ENCODE peak calls at places on chromosome 2, in seven cellular contexts. One of them, this sample, is unnamed.

GRCh38 chr2:43175187-43175490 is 51.3 kb downstream of the ZFP36L2 start:
- DNase-seq in activated CD4-positive, CD25-positive, alpha-beta regulatory T cell treated with anti-CD3 and anti-CD28 coated beads, Interleukin-2, amount 50 U/mL, for 72 hours: no peak
- DNase-seq in A549: no peak
- DNase-seq in DMS53: peak
- DNase-seq in MV-4-11: no peak
- DNase-seq in NCI-H1436 treated with DMSO at 0.1 percent for 48 hours: no peak
- DNase-seq in left ventricle myocardium inferior: no peak
- DNase-seq in this sample: no peak

GRCh38 chr2:79860233-79861058 is 347.6 kb downstream of the CTNNA2 start:
- DNase-seq in activated CD4-positive, CD25-positive, alpha-beta regulatory T cell treated with anti-CD3 and anti-CD28 coated beads, Interleukin-2, amount 50 U/mL, for 72 hours: no peak
- DNase-seq in NCI-H1436 treated with DMSO at 0.1 percent for 48 hours: no peak
- DNase-seq in A549: peak
- DNase-seq in MV-4-11: peak
- DNase-seq in left ventricle myocardium inferior: no peak
- DNase-seq in DMS53: peak
- DNase-seq in this sample: no peak

GRCh38 chr2:27809761-27810241 is 38.3 kb downstream of the MRPL33 start:
- DNase-seq in DMS53: no peak
- DNase-seq in left ventricle myocardium inferior: no peak
- DNase-seq in MV-4-11: peak
- DNase-seq in A549: peak
- DNase-seq in NCI-H1436 treated with DMSO at 0.1 percent for 48 hours: no peak
- DNase-seq in activated CD4-positive, CD25-positive, alpha-beta regulatory T cell treated with anti-CD3 and anti-CD28 coated beads, Interleukin-2, amount 50 U/mL, for 72 hours: no peak
- DNase-seq in this sample: no peak

GRCh38 chr2:231926761-231927565 is 767 bp upstream of the NPPC start:
- DNase-seq in left ventricle myocardium inferior: no peak
- DNase-seq in MV-4-11: peak
- DNase-seq in A549: no peak
- DNase-seq in activated CD4-positive, CD25-positive, alpha-beta regulatory T cell treated with anti-CD3 and anti-CD28 coated beads, Interleukin-2, amount 50 U/mL, for 72 hours: no peak
- DNase-seq in DMS53: peak
- DNase-seq in NCI-H1436 treated with DMSO at 0.1 percent for 48 hours: no peak
- DNase-seq in this sample: no peak

GRCh38 chr2:217142649-217143266 is 282.9 kb upstream of the TNP1 start:
- DNase-seq in left ventricle myocardium inferior: no peak
- DNase-seq in NCI-H1436 treated with DMSO at 0.1 percent for 48 hours: no peak
- DNase-seq in A549: peak
- DNase-seq in MV-4-11: peak
- DNase-seq in DMS53: peak
- DNase-seq in activated CD4-positive, CD25-positive, alpha-beta regulatory T cell treated with anti-CD3 and anti-CD28 coated beads, Interleukin-2, amount 50 U/mL, for 72 hours: no peak
- DNase-seq in this sample: no peak

GRCh38 chr2:33494877-33495641 is 18.6 kb downstream of the RASGRP3 start:
- DNase-seq in A549: peak
- DNase-seq in DMS53: no peak
- DNase-seq in MV-4-11: no peak
- DNase-seq in left ventricle myocardium inferior: no peak
- DNase-seq in activated CD4-positive, CD25-positive, alpha-beta regulatory T cell treated with anti-CD3 and anti-CD28 coated beads, Interleukin-2, amount 50 U/mL, for 72 hours: no peak
- DNase-seq in NCI-H1436 treated with DMSO at 0.1 percent for 48 hours: no peak
- DNase-seq in this sample: no peak

GRCh38 chr2:121532347-121532766 is 1.7 kb downstream of the RNU4ATAC start:
- DNase-seq in DMS53: peak
- DNase-seq in left ventricle myocardium inferior: no peak
- DNase-seq in activated CD4-positive, CD25-positive, alpha-beta regulatory T cell treated with anti-CD3 and anti-CD28 coated beads, Interleukin-2, amount 50 U/mL, for 72 hours: no peak
- DNase-seq in A549: peak
- DNase-seq in NCI-H1436 treated with DMSO at 0.1 percent for 48 hours: no peak
- DNase-seq in MV-4-11: peak
- DNase-seq in this sample: no peak

GRCh38 chr2:189306441-189307006 is 127.0 kb upstream of the COL5A2 start:
- DNase-seq in MV-4-11: no peak
- DNase-seq in DMS53: no peak
- DNase-seq in activated CD4-positive, CD25-positive, alpha-beta regulatory T cell treated with anti-CD3 and anti-CD28 coated beads, Interleukin-2, amount 50 U/mL, for 72 hours: no peak
- DNase-seq in NCI-H1436 treated with DMSO at 0.1 percent for 48 hours: no peak
- DNase-seq in left ventricle myocardium inferior: no peak
- DNase-seq in A549: no peak
- DNase-seq in this sample: no peak

GRCh38 chr2:112579280-112579679 is 5.1 kb upstream of the CHCHD5 start:
- DNase-seq in A549: peak
- DNase-seq in NCI-H1436 treated with DMSO at 0.1 percent for 48 hours: no peak
- DNase-seq in activated CD4-positive, CD25-positive, alpha-beta regulatory T cell treated with anti-CD3 and anti-CD28 coated beads, Interleukin-2, amount 50 U/mL, for 72 hours: no peak
- DNase-seq in MV-4-11: peak
- DNase-seq in left ventricle myocardium inferior: no peak
- DNase-seq in DMS53: peak
- DNase-seq in this sample: no peak

GRCh38 chr2:166900700-166901099 is 12.4 kb downstream of the XIRP2 start:
- DNase-seq in NCI-H1436 treated with DMSO at 0.1 percent for 48 hours: no peak
- DNase-seq in left ventricle myocardium inferior: no peak
- DNase-seq in A549: peak
- DNase-seq in activated CD4-positive, CD25-positive, alpha-beta regulatory T cell treated with anti-CD3 and anti-CD28 coated beads, Interleukin-2, amount 50 U/mL, for 72 hours: no peak
- DNase-seq in MV-4-11: no peak
- DNase-seq in DMS53: peak
- DNase-seq in this sample: no peak

GRCh38 chr2:117774716-117775115 is 39.8 kb upstream of the DDX18 start:
- DNase-seq in MV-4-11: no peak
- DNase-seq in NCI-H1436 treated with DMSO at 0.1 percent for 48 hours: no peak
- DNase-seq in activated CD4-positive, CD25-positive, alpha-beta regulatory T cell treated with anti-CD3 and anti-CD28 coated beads, Interleukin-2, amount 50 U/mL, for 72 hours: no peak
- DNase-seq in left ventricle myocardium inferior: no peak
- DNase-seq in A549: no peak
- DNase-seq in DMS53: no peak
- DNase-seq in this sample: no peak

GRCh38 chr2:215505044-215505786 is 69.3 kb upstream of the FN1 start:
- DNase-seq in MV-4-11: peak
- DNase-seq in activated CD4-positive, CD25-positive, alpha-beta regulatory T cell treated with anti-CD3 and anti-CD28 coated beads, Interleukin-2, amount 50 U/mL, for 72 hours: no peak
- DNase-seq in NCI-H1436 treated with DMSO at 0.1 percent for 48 hours: no peak
- DNase-seq in DMS53: no peak
- DNase-seq in A549: peak
- DNase-seq in left ventricle myocardium inferior: no peak
- DNase-seq in this sample: no peak

GRCh38 chr2:171553236-171553635 is 31.0 kb downstream of the CYBRD1 start:
- DNase-seq in left ventricle myocardium inferior: no peak
- DNase-seq in activated CD4-positive, CD25-positive, alpha-beta regulatory T cell treated with anti-CD3 and anti-CD28 coated beads, Interleukin-2, amount 50 U/mL, for 72 hours: no peak
- DNase-seq in A549: no peak
- DNase-seq in MV-4-11: no peak
- DNase-seq in DMS53: no peak
- DNase-seq in NCI-H1436 treated with DMSO at 0.1 percent for 48 hours: no peak
- DNase-seq in this sample: no peak

This sample was measured in type B pancreatic cell.